ENCODE peak calls at places on chromosomes 5 and 9, in four cellular contexts. L is stimulated activated CD4-positive, alpha-beta T cell treated with anti-CD3 and anti-CD28 coated beads, TNF-alpha, amount 100 ng/mL, for 4 hours; R is germinal center; C is cardiac fibroblast. H is an unnamed sample.
A peak's percentile ranks its signal among the peaks of the same experiment; 100 is the strongest.

GRCh38 chr5:134176523-134177196 is at the start of gene SKP1:
- DNase-seq in L (peak; percentile 78), R (peak; percentile 89), C (peak; percentile 83), H (peak; percentile 92)

GRCh38 chr5:112614986-112615385 is 122.7 kb upstream of the APC start:
- DNase-seq in L (no peak), R (no peak), C (no peak), H (no peak)

GRCh38 chr5:53472279-53472678 is 8.2 kb upstream of the FST start:
- DNase-seq in L (no peak), R (no peak), C (no peak), H (no peak)

GRCh38 chr9:99426443-99426842 is 204.4 kb downstream of the SEC61B start:
- DNase-seq in L (no peak), R (no peak), C (no peak), H (no peak)

GRCh38 chr9:109310486-109310901 is 10.4 kb downstream of the EPB41L4B start:
- DNase-seq in L (no peak), R (no peak), C (peak; percentile 71), H (no peak)

GRCh38 chr5:179261301-179262125 is 83.7 kb downstream of the ADAMTS2 start:
- DNase-seq in L (no peak), R (no peak), C (no peak), H (no peak)

GRCh38 chr9:6068983-6069382 is 53.6 kb upstream of the RANBP6 start:
- DNase-seq in L (no peak), R (peak; percentile 40), C (no peak), H (peak; percentile 70)

GRCh38 chr5:39005566-39006232 is 68.5 kb downstream of the RICTOR start:
- DNase-seq in L (no peak), R (peak; percentile 2), C (peak; percentile 42), H (no peak)

GRCh38 chr9:130526854-130527650 is 52.3 kb upstream of the FUBP3 start:
- DNase-seq in L (no peak), R (no peak), C (no peak), H (no peak)

GRCh38 chr9:92808726-92809451 is 44.3 kb upstream of the BICD2 start:
- DNase-seq in L (peak; percentile 18), R (peak; percentile 49), C (peak; percentile 63), H (peak; percentile 76)

GRCh38 chr5:107271682-107272350 is 398.9 kb downstream of the EFNA5 start:
- DNase-seq in L (no peak), R (no peak), C (no peak), H (no peak)

GRCh38 chr9:96156151-96156550 is 145.8 kb downstream of the HSD17B3 start:
- DNase-seq in L (no peak), R (no peak), C (no peak), H (no peak)

GRCh38 chr5:171835066-171835465 is 49.4 kb downstream of the SMIM23 start:
- DNase-seq in L (no peak), R (no peak), C (no peak), H (no peak)

GRCh38 chr9:19464061-19464763 is 55.4 kb downstream of the ACER2 start:
- DNase-seq in L (no peak), R (no peak), C (no peak), H (no peak)

GRCh38 chr5:34524123-34524522 is 132.0 kb upstream of the RAI14 start:
- DNase-seq in L (no peak), R (no peak), C (peak; percentile 90), H (no peak)

GRCh38 chr9:121808781-121809180 is 157.3 kb downstream of the DAB2IP start:
- DNase-seq in L (no peak), R (no peak), C (no peak), H (no peak)

GRCh38 chr5:171330011-171330410 is 21.0 kb downstream of the TLX3 start:
- DNase-seq in L (no peak), R (no peak), C (no peak), H (no peak)

GRCh38 chr5:38453506-38453905 is 102.9 kb downstream of the LIFR start:
- DNase-seq in L (no peak), R (peak; percentile 48), C (no peak), H (peak; percentile 74)

GRCh38 chr5:15233566-15233965 is 266.4 kb upstream of the FBXL7 start:
- DNase-seq in L (no peak), R (no peak), C (peak; percentile 9), H (no peak)

GRCh38 chr5:154753792-154754191 is 1.4 kb upstream of the LARP1 start:
- DNase-seq in L (no peak), R (no peak), C (peak; percentile 88), H (no peak)

GRCh38 chr5:17852701-17853100 is 218.4 kb downstream of the TAF11L14 start:
- DNase-seq in L (no peak), R (no peak), C (no peak), H (no peak)

GRCh38 chr9:122904466-122904822 is 715 bp downstream of the RC3H2 start:
- DNase-seq in L (no peak), R (no peak), C (peak; percentile 57), H (peak; percentile 42)

GRCh38 chr9:74496819-74497749 is at the start of gene RORB:
- DNase-seq in L (no peak), R (peak; percentile 49), C (peak; percentile 12), H (peak; percentile 74)

GRCh38 chr5:139975306-139975705 is 67.8 kb downstream of the NRG2 start:
- DNase-seq in L (no peak), R (no peak), C (no peak), H (no peak)

GRCh38 chr5:154986151-154986550 is 27.4 kb upstream of the KIF4B start:
- DNase-seq in L (no peak), R (no peak), C (peak; percentile 58), H (no peak)

GRCh38 chr5:173634465-173634983 is 18.1 kb upstream of the BOD1 start:
- DNase-seq in L (no peak), R (no peak), C (no peak), H (no peak)

GRCh38 chr5:112142769-112143270 is 276.3 kb downstream of the EPB41L4A start:
- DNase-seq in L (no peak), R (no peak), C (peak; percentile 90), H (no peak)

GRCh38 chr9:33263131-33263935 is 1.2 kb downstream of the BAG1 start:
- DNase-seq in L (no peak), R (peak; percentile 27), C (peak; percentile 31), H (peak; percentile 32)

GRCh38 chr9:33748633-33749304 is 46.6 kb upstream of the PRSS3 start:
- DNase-seq in L (no peak), R (no peak), C (no peak), H (no peak)

H was measured in GM20000.